ENCODE peak calls at places on chromosomes 3 and 15, in nine cellular contexts. L is Peyer's patch, A is brain microvascular endothelial cell, S is progenitor cell of endocrine pancreas, R is mesothelial cell of epicardium, Y is fibroblast of the aortic adventitia, T is astrocyte of the spinal cord, N is fibroblast of lung, K is AG09309. Z is an unnamed sample.

GRCh38 chr3:57755368-57756021 is 614 bp upstream of the SLMAP start:
- DNase-seq in L (peak), A (no peak), S (peak), R (no peak), Y (peak), T (peak), N (no peak), K (no peak), Z (peak)

GRCh38 chr15:100704281-100705055 is 102.1 kb downstream of the ASB7 start:
- DNase-seq in L (peak), A (peak), S (no peak), R (no peak), Y (peak), T (peak), N (peak), K (peak), Z (no peak)

GRCh38 chr15:71252036-71252898 is 137.0 kb downstream of the THSD4 start:
- DNase-seq in L (peak), A (peak), S (no peak), R (no peak), Y (peak), T (no peak), N (no peak), K (no peak), Z (no peak)

GRCh38 chr3:72054976-72055375 is 270.0 kb upstream of the PROK2 start:
- DNase-seq in L (no peak), A (no peak), S (no peak), R (no peak), Y (no peak), T (no peak), N (no peak), K (no peak), Z (no peak)

GRCh38 chr3:48432411-48433371 is 2.8 kb upstream of the PLXNB1 start:
- DNase-seq in L (peak), A (no peak), S (no peak), R (no peak), Y (no peak), T (no peak), N (peak), K (no peak), Z (no peak)

GRCh38 chr3:186810597-186810996 is 4.3 kb upstream of the RFC4 start:
- DNase-seq in L (no peak), A (no peak), S (no peak), R (no peak), Y (no peak), T (no peak), N (no peak), K (no peak), Z (no peak)

GRCh38 chr3:10334461-10334860 is 13.5 kb upstream of the SEC13 start:
- DNase-seq in L (no peak), A (peak), S (no peak), R (no peak), Y (peak), T (peak), N (no peak), K (peak), Z (no peak)

GRCh38 chr15:80998252-80998651 is 2.5 kb upstream of the TLNRD1 start:
- DNase-seq in L (no peak), A (no peak), S (no peak), R (no peak), Y (no peak), T (no peak), N (no peak), K (no peak), Z (no peak)

GRCh38 chr3:135125171-135125801 is 330.2 kb downstream of the EPHB1 start:
- DNase-seq in L (no peak), A (peak), S (peak), R (no peak), Y (peak), T (peak), N (peak), K (no peak), Z (peak)

GRCh38 chr3:7436542-7436941 is 575.6 kb downstream of the GRM7 start:
- DNase-seq in L (no peak), A (no peak), S (no peak), R (no peak), Y (no peak), T (no peak), N (no peak), K (no peak), Z (no peak)

GRCh38 chr3:37987315-37987697 is 3.3 kb upstream of the VILL start:
- DNase-seq in L (peak), A (no peak), S (no peak), R (no peak), Y (no peak), T (no peak), N (no peak), K (no peak), Z (no peak)

GRCh38 chr3:4824948-4825325 is 154.3 kb upstream of the BHLHE40 start:
- DNase-seq in L (peak), A (peak), S (no peak), R (no peak), Y (peak), T (peak), N (peak), K (no peak), Z (no peak)

GRCh38 chr15:59531066-59531465 is 80.5 kb upstream of the GCNT3 start:
- DNase-seq in L (no peak), A (no peak), S (no peak), R (no peak), Y (no peak), T (no peak), N (no peak), K (no peak), Z (no peak)

GRCh38 chr3:195212033-195212748 is 58.8 kb downstream of the XXYLT1 start:
- DNase-seq in L (peak), A (no peak), S (no peak), R (no peak), Y (no peak), T (no peak), N (no peak), K (no peak), Z (no peak)

GRCh38 chr3:119969759-119970158 is 124.5 kb downstream of the GSK3B start:
- DNase-seq in L (no peak), A (no peak), S (no peak), R (no peak), Y (no peak), T (no peak), N (no peak), K (no peak), Z (no peak)

GRCh38 chr3:57803647-57804081 is 47.6 kb downstream of the SLMAP start:
- DNase-seq in L (no peak), A (peak), S (no peak), R (no peak), Y (peak), T (peak), N (peak), K (peak), Z (no peak)

GRCh38 chr3:19149388-19149787 is 1.1 kb downstream of the KCNH8 start:
- DNase-seq in L (no peak), A (peak), S (peak), R (peak), Y (peak), T (peak), N (peak), K (no peak), Z (peak)

GRCh38 chr3:159821737-159822136 is 166.9 kb upstream of the IL12A start:
- DNase-seq in L (no peak), A (no peak), S (no peak), R (no peak), Y (no peak), T (no peak), N (no peak), K (no peak), Z (no peak)

GRCh38 chr15:42056934-42057743 is 36.3 kb upstream of the PLA2G4E start:
- DNase-seq in L (peak), A (peak), S (peak), R (no peak), Y (peak), T (peak), N (peak), K (no peak), Z (peak)

GRCh38 chr3:25142609-25143355 is 285.3 kb upstream of the RARB start:
- DNase-seq in L (no peak), A (no peak), S (no peak), R (no peak), Y (no peak), T (no peak), N (no peak), K (no peak), Z (no peak)
- TF ChIP-seq CTCF in L (no peak), A (no peak), S (no peak), R (no peak), Y (no peak), T (no peak), N (no peak), K (no peak), Z (no peak)

DNA sequence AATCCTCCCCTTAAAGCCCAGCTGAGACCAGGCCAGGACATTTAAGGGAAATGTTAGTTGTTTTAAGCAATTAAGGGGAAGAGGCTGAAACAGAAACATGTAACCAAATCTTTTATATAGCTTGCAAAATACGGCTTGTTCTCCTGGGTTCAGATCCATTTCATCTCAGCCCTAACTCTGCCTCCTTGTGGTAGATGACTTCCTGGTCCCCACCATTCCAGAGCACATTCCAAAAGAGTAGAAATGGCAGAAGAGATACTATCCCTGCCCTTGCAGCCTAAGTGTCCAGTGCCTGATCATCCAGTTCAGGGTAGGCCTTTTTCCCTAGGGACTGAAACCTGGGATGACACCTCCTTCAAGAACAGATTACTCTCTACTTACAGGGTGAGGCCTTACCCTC is 266.2 kb upstream of the VEPH1 start:
- DNase-seq in L (no peak), A (no peak), S (no peak), R (no peak), Y (no peak), T (no peak), N (no peak), K (no peak), Z (no peak)
- TF ChIP-seq CTCF in L (no peak), A (no peak), S (no peak), R (no peak), Y (no peak), T (no peak), N (peak), K (no peak), Z (no peak)

DNA sequence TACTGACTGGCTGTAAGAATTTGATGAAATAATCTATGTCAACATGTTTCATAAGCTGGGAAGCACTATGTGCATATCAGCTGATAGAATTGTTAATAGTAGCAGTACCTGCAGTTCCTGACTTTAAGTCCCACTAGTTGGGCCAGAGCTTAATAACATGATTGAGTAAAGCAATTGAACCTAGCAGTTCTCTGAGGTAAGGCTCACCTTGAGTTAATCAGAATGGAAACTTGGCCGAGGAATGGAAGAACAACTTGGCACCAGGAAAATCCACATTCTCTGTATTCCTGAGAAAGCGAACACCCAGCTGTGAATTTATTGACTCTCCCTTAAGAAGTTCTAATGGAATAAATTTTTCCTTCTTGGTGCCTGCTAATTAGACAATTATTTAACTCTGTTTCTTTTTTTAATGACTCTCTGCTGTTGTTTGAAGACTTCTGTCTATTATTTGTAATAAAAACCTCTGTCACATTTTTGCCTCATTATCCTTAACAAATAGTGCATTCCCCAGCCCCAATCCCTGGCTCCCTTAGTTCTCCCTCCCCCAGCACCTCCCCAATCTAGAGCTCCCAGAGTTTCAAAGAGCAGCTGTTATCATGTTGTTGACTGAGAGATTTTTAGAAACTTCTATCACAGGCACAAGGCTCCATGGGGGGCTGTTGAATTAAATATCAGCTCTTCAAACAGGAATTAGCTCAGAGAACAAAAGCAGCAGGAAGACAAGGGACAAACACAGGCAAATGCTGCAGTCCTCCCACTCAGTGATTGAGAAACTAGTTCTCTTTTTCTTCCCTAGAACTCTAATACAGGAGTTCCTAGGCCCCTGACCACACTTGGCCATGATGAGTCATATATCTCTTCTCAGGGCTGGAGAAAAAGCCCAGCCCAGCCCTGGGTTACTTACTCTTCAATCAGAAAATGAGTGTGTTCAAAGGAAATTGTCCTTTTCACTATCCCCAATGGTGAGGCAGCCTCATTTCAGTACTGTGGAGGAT is 262.3 kb downstream of the IGSF11 start:
- DNase-seq in L (no peak), A (no peak), S (no peak), R (no peak), Y (no peak), T (peak), N (peak), K (no peak), Z (peak)
- TF ChIP-seq CTCF in L (no peak), A (no peak), S (no peak), R (no peak), Y (no peak), T (no peak), N (no peak), K (no peak), Z (no peak)

DNA sequence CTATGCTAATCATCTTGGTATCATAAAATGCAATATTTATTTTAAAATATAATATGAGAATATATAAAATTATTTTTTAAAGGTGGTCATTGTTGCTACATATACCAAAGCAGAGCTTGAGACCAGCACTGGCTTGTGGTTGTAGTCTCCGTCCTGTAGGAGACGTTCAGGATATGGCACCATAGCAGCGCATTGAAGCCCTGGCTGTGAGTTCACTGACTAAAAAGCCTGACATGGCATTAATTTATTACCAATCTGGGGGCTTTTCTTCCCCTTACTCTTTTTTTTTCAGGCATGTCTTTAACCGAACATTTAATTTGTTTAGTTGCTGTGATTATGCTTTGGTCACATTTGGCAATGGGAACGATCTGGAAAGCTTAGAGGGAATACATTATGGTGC is 108.6 kb downstream of the ZIC4 start:
- DNase-seq in L (no peak), A (no peak), S (no peak), R (no peak), Y (no peak), T (peak), N (no peak), K (no peak), Z (no peak)
- TF ChIP-seq CTCF in L (no peak), A (no peak), S (no peak), R (no peak), Y (no peak), T (no peak), N (peak), K (no peak), Z (no peak)

Z was measured in activated CD8-positive, alpha-beta T cell treated with anti-CD3 and anti-CD28 coated beads for 36 hours.